ENCODE peak calls at places on chromosomes 6 and 20, in four cellular contexts. L is lower lobe of right lung, J is heart left ventricle, M is stomach. V is an unnamed sample. For H3K9me3, the result is how much of the 10 kb centered on the place peaks cover.

GRCh38 chr6:7170117-7170732 is 62.5 kb downstream of the RREB1 start:
- DNase-seq in L (no peak), J (no peak), M (no peak), V (no peak)

GRCh38 chr6:157107915-157108651 is 215.2 kb downstream of the TMEM242 start:
- DNase-seq in L (no peak), J (no peak), M (no peak), V (no peak)

GRCh38 chr6:162388383-162388777 is 339.2 kb downstream of the PRKN start:
- DNase-seq in L (no peak), J (no peak), M (no peak), V (no peak)

GRCh38 chr6:78810146-78810545 is 57.2 kb upstream of the IRAK1BP1 start:
- DNase-seq in L (no peak), J (no peak), M (no peak), V (no peak)

GRCh38 chr20:25437153-25437581 is 29.7 kb downstream of the GINS1 start:
- DNase-seq in L (no peak), J (no peak), M (no peak), V (no peak)

GRCh38 chr6:159483259-159483658 is 209.8 kb downstream of the SOD2 start:
- DNase-seq in L (no peak), J (no peak), M (no peak), V (no peak)

GRCh38 chr20:44501448-44501847 is 20.4 kb downstream of the SERINC3 start:
- DNase-seq in L (no peak), J (no peak), M (no peak), V (no peak)

GRCh38 chr6:37535701-37536461 is 36.2 kb upstream of the CCDC167 start:
- DNase-seq in L (no peak), J (no peak), M (peak), V (no peak)

GRCh38 chr6:7207688-7208087 is 99.9 kb downstream of the RREB1 start:
- DNase-seq in L (no peak), J (no peak), M (no peak), V (no peak)

GRCh38 chr20:8074931-8075330 is 55.4 kb upstream of the TMX4 start:
- DNase-seq in L (no peak), J (no peak), M (no peak), V (no peak)

GRCh38 chr6:92647630-92648029 is 771.7 kb downstream of the EPHA7 start:
- DNase-seq in L (no peak), J (no peak), M (no peak), V (no peak)

GRCh38 chr6:161434331-161434730 is 160.5 kb upstream of the AGPAT4 start:
- DNase-seq in L (no peak), J (no peak), M (no peak), V (no peak)

GRCh38 chr6:35168461-35168861 is 27.3 kb upstream of the TCP11 start:
- DNase-seq in L (no peak), J (no peak), M (no peak), V (no peak)

GRCh38 chr6:28165566-28165965 is 23.9 kb downstream of the ZKSCAN8 start:
- DNase-seq in L (no peak), J (no peak), M (no peak), V (no peak)

GRCh38 chr20:45095753-45096371 is 5.1 kb downstream of the KCNS1 start:
- DNase-seq in L (no peak), J (no peak), M (peak), V (no peak)

GRCh38 chr6:17280552-17281090 is 540 bp upstream of the RBM24 start:
- DNase-seq in L (peak), J (peak), M (peak), V (no peak)

GRCh38 chr6:142429195-142429594 is 127.4 kb downstream of the ADGRG6 start:
- DNase-seq in L (no peak), J (no peak), M (no peak), V (no peak)

GRCh38 chr6:36911946-36912555 is 26.3 kb downstream of the C6orf89 start:
- DNase-seq in L (no peak), J (no peak), M (no peak), V (no peak)

GRCh38 chr20:22385602-22386299 is 198.6 kb downstream of the FOXA2 start:
- DNase-seq in L (no peak), J (no peak), M (peak), V (no peak)

GRCh38 chr20:55882922-55883321 is 122.4 kb downstream of the CBLN4 start:
- DNase-seq in L (no peak), J (no peak), M (no peak), V (no peak)

GRCh38 chr20:37406010-37406998 is 60.4 kb downstream of the SRC start:
- DNase-seq in L (no peak), J (no peak), M (peak), V (no peak)

GRCh38 chr6:31660224-31660997 is at the start of gene C6orf47:
- DNase-seq in L (peak), J (peak), M (peak), V (peak)

GRCh38 chr20:2593756-2594155 is 57.4 kb downstream of the TMC2 start:
- DNase-seq in L (no peak), J (no peak), M (no peak), V (no peak)

GRCh38 chr6:139134817-139135577 is at the start of gene HECA:
- DNase-seq in L (peak), J (peak), M (peak), V (peak)

GRCh38 chr6:139133272-139133671 is 1.6 kb upstream of the HECA start:
- DNase-seq in L (no peak), J (no peak), M (no peak), V (no peak)

GRCh38 chr6:139133733-139134360 is 1.0 kb upstream of the HECA start:
- DNase-seq in L (no peak), J (no peak), M (no peak), V (no peak)

GRCh38 chr6:139135578-139136545 is 982 bp downstream of the HECA start:
- DNase-seq in L (peak), J (peak), M (peak), V (no peak)

DNA sequence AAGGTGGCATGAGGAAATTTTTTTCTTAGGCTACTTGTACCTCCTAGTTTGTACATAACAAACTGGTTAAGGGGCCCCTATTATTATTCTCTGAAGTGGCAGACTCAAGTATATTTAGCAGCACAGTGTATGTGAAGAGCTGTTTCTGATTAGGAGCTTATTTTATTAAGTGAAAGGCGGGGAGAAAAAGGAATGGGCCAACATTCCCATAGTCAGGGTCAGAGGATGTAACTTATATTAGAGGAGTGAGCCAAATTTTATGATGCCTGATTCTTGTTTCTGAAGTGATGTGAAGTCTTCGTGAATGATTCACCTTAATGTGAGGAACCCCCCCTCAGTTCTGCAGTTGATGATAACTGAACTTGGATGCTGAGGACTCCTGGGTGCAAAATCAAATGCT is 2.8 kb downstream of the HECA start:
- DNase-seq in L (no peak), J (no peak), M (no peak), V (no peak)
- H3K4me3 ChIP-seq in L (peak), J (peak), M (no peak), V (no peak)

GRCh38 chr20:59802018-59802417 is 131.4 kb downstream of the SYCP2 start:
- DNase-seq in L (no peak), J (no peak), M (no peak), V (peak)
- H3K9me3 ChIP-seq in L (under half), J (under half), M (under half), V (under half)

GRCh38 chr20:50792708-50793574 is 1.9 kb upstream of the BCAS4 start:
- DNase-seq in L (no peak), J (no peak), M (no peak), V (peak)
- TF ChIP-seq CTCF in L (no peak), J (no peak), M (no peak), V (no peak)

GRCh38 chr20:10718671-10719070 is 44.9 kb upstream of the JAG1 start:
- DNase-seq in L (no peak), J (no peak), M (no peak), V (no peak)

GRCh38 chr20:10721112-10721896 is 47.5 kb upstream of the JAG1 start:
- DNase-seq in L (no peak), J (no peak), M (no peak), V (no peak)

GRCh38 chr20:10716855-10717254 is 43.1 kb upstream of the JAG1 start:
- DNase-seq in L (no peak), J (no peak), M (no peak), V (no peak)

GRCh38 chr20:10719740-10720380 is 46.1 kb upstream of the JAG1 start:
- DNase-seq in L (no peak), J (no peak), M (no peak), V (no peak)

DNA sequence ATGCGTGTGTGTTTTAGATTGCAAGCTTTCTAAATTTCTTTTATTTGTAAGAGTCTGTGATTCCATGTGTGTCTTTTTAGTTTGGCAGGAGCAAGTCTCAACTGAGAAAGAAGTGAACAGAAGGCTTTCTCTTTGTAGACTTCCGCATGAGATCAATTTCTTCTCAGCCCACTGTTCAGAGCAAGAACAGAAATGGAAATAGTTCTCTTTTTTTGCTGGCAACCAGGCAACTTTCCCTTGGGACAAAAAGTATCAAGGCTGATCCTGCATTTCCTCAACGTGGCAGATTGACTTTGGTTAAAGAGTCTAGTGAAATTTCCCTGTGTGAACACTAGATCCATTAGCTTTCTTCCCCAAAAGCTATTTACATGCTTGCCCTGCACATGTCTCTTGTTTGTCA is 46.8 kb upstream of the JAG1 start:
- DNase-seq in L (no peak), J (no peak), M (no peak), V (no peak)
- H3K4me3 ChIP-seq in L (no peak), J (no peak), M (no peak), V (no peak)

DNA sequence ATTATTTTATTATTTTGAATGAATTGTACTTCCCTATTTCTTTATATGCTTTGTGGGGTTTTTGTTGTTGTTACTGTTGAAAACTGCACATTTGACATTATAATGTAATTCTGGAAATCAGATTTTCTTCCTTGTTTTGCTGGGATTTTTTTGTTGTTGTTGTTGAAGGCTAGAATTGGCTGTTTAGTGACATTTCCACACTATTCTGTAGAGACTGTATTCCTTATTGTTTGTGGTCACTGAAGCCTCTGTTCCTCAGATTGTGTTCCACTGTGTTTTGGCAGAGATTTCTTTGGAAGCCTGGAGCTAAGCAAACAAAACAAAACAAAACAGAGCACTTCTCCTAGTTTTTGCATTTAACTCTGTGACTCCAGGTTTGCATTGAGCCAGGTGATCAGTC is 52.9 kb downstream of the CDYL start:
- DNase-seq in L (no peak), J (no peak), M (no peak), V (no peak)
- H3K9me3 ChIP-seq in L (under half), J (under half), M (under half), V (under half)

DNA sequence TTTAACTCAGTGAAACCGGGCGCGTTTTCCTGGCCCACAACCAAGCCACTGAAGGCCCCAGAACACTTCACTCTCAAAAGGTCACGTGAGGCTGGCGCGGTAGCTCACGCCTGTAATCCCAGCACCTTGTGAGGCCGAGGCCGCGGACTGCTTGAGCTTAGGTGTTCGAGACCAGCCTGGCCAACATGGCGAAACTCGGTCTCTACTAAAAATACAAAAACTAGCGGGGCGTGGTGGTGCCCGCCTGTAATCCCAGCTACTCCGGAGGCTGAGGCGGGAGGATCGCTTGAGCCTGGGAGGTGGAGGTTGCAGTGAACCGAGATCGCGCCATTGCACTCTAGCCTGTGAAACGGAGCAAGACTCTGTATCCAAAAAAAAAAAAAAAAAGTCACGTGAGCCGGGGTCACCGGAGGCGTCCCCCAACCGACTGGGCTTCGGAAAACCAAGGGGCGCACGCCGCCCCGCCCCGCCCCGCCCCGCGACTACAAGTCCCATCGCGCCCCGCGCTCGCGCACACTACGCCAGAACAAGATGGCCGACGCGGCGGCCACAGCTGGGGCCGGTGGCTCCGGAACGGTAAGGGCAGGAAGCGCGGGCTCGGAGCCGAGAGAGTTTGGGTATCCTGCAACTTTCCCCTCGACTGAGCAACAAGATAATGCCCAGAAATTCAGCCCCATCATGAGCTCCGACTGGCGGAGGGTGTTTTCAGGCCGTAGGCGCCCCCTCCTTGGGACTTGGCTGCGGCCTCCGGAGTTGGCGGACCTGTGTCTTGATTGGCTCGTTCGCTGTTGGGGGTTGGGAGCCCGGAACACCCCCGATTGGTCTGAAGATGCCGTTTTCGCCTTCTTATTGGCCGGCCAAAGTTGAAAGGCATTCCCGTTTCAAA is at the start of gene TAF8:
- DNase-seq in L (peak), J (peak), M (peak), V (peak)
- TF ChIP-seq CTCF in L (no peak), J (no peak), M (no peak), V (no peak)

GRCh38 chr6:96469312-96469711 is 52.3 kb upstream of the UFL1 start:
- DNase-seq in L (no peak), J (no peak), M (no peak), V (no peak)

GRCh38 chr6:96468281-96468680 is 53.3 kb upstream of the UFL1 start:
- DNase-seq in L (no peak), J (no peak), M (no peak), V (no peak)

GRCh38 chr6:96466149-96466863 is 55.3 kb upstream of the UFL1 start:
- DNase-seq in L (no peak), J (no peak), M (no peak), V (no peak)

GRCh38 chr6:96468681-96469224 is 52.9 kb upstream of the UFL1 start:
- DNase-seq in L (no peak), J (no peak), M (no peak), V (no peak)

DNA sequence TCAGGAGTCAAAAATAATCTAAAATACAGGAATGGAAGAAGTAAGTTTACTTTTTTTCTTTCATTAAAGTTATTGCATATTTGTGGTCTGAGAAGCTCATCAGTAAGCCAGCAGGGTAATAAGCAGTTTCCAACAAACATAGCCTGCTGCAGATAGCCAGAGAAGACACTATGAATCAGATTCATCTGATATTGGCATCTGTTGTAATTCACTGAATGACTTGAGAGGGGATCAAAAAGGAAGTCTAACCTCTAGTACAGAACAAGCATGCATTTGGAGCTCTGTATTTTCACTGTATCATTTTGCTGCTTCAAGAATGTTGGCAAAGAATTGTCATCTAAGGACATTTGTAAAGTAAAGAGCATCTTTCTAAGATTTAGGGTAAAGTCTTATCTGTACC is 53.8 kb upstream of the UFL1 start:
- DNase-seq in L (no peak), J (no peak), M (no peak), V (no peak)
- H3K4me3 ChIP-seq in L (no peak), J (no peak), M (no peak), V (no peak)